ENCODE peak calls at places on chromosomes 16 and 17, in five cellular contexts. P, W, V, M and D are unnamed samples.

GRCh38 chr16:19136549-19137196 is 22.9 kb downstream of the ITPRIPL2 start:
- DNase-seq in P (no peak), W (no peak), V (peak), M (no peak), D (no peak)

GRCh38 chr17:68763551-68763950 is 162.4 kb upstream of the FAM20A start:
- DNase-seq in P (no peak), W (no peak), V (no peak), M (no peak), D (no peak)

GRCh38 chr17:63537991-63538692 is 12.1 kb upstream of the DCAF7 start:
- DNase-seq in P (no peak), W (peak), V (peak), M (peak), D (no peak)

GRCh38 chr17:45976755-45977505 is 22.1 kb upstream of the STH start:
- DNase-seq in P (no peak), W (peak), V (no peak), M (no peak), D (no peak)

GRCh38 chr17:55023626-55024025 is 55.1 kb downstream of the STXBP4 start:
- DNase-seq in P (no peak), W (no peak), V (no peak), M (no peak), D (no peak)

GRCh38 chr16:53912155-53912554 is 208.2 kb downstream of the FTO start:
- DNase-seq in P (no peak), W (no peak), V (no peak), M (no peak), D (no peak)

GRCh38 chr17:41455236-41455635 is 11.9 kb downstream of the KRT32 start:
- DNase-seq in P (no peak), W (no peak), V (no peak), M (no peak), D (no peak)

GRCh38 chr17:39209317-39210092 is 9.4 kb downstream of the RPL19 start:
- DNase-seq in P (no peak), W (peak), V (peak), M (peak), D (no peak)

GRCh38 chr17:75487351-75488070 is 27.8 kb downstream of the CASKIN2 start:
- DNase-seq in P (no peak), W (peak), V (no peak), M (no peak), D (peak)

GRCh38 chr17:4594406-4595349 is 10.3 kb downstream of the SMTNL2 start:
- DNase-seq in P (no peak), W (peak), V (peak), M (peak), D (no peak)

GRCh38 chr17:57037401-57037800 is 47.6 kb upstream of the AKAP1 start:
- DNase-seq in P (no peak), W (no peak), V (no peak), M (no peak), D (no peak)

GRCh38 chr17:82213251-82214011 is 789 bp upstream of the CCDC57 start:
- DNase-seq in P (no peak), W (peak), V (peak), M (peak), D (peak)

GRCh38 chr17:48841395-48841831 is 10.6 kb downstream of the CALCOCO2 start:
- DNase-seq in P (no peak), W (no peak), V (no peak), M (no peak), D (no peak)

GRCh38 chr16:4713663-4714501 is 20.2 kb downstream of the ANKS3 start:
- DNase-seq in P (no peak), W (no peak), V (no peak), M (no peak), D (no peak)

GRCh38 chr16:77599793-77600415 is 122.4 kb upstream of the NUDT7 start:
- DNase-seq in P (peak), W (peak), V (peak), M (no peak), D (peak)
- TF ChIP-seq JUND in P (no peak), W (no peak), V (no peak), M (no peak), D (no peak)

DNA sequence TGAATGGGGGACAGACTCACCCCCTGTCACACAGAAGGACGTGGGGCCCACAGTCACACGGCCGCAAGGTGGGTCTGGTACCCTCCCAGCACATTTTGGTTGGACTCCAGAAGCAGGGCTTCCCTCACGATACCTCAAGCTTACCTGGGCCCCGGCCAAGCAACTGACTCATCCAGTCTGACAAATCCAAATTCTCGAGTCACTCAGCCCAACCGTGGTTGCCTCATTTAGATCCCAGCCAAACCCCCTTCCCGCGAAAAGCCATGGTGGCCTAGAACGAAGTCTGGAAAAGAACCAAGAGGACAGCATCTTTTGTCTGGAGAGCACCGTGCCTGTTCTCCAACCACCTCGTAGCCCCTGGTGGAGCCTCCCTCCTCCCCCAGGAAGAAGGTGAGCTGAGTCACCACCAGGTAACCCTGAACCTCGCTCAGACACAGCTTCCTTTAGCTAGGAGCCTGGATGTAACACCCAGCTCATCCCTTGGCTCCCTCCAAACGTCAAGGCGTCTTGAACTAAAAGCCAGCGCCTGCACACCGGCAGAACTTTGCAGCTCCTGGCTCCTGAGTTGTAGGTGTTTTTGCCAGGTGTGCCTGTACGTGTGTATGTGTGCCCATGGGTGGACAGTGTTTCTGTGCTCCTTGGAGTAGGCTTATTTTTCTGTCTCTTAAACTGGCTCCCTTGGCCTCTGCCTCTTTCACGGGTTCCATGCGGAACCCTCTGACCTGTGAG is 78.9 kb downstream of the CMIP start:
- DNase-seq in P (peak), W (no peak), V (no peak), M (no peak), D (peak)
- TF ChIP-seq JUND in P (peak), W (peak), V (no peak), M (no peak), D (no peak)

DNA sequence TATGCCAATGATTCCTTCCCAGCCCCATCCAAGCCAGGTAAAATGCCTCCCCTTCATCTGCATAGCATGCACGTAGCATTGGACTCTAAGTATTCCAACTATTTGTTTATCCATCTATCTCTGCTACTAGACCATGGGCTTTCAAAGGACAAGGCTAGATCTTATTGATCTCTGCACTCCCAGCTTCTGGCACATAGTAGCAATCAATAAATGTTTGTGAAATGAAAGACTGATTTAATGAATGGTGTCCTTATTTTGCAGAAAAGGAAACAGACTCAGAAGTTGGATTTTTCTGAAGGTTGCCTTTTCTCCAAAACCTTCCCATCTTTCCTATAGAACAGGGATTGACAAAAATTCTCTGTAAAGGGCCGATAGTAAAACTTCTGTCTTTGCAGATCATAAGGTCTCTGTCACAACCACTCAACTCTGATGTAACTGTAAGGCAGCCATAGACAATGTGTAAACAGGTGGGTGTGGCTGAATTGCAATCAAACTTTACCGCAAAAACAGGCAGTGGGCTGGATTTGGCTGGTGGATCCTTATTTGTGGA is 7.5 kb upstream of the CMTR2 start:
- DNase-seq in P (no peak), W (no peak), V (no peak), M (no peak), D (no peak)
- TF ChIP-seq JUND in P (no peak), W (no peak), V (no peak), M (no peak), D (no peak)

GRCh38 chr16:84320511-84320910 is 25.8 kb downstream of the WFDC1 start:
- DNase-seq in P (no peak), W (no peak), V (no peak), M (no peak), D (no peak)

GRCh38 chr16:84322749-84323148 is 28.1 kb downstream of the WFDC1 start:
- DNase-seq in P (no peak), W (no peak), V (no peak), M (no peak), D (no peak)

GRCh38 chr16:84319146-84319760 is 24.6 kb downstream of the WFDC1 start:
- DNase-seq in P (no peak), W (no peak), V (no peak), M (no peak), D (no peak)

GRCh38 chr16:84323626-84324025 is 28.9 kb downstream of the WFDC1 start:
- DNase-seq in P (no peak), W (no peak), V (no peak), M (no peak), D (no peak)

GRCh38 chr16:84321932-84322331 is 27.3 kb downstream of the WFDC1 start:
- DNase-seq in P (no peak), W (no peak), V (no peak), M (no peak), D (no peak)
- TF ChIP-seq JUND in P (no peak), W (no peak), V (no peak), M (no peak), D (no peak)